ENCODE peak calls at places on chromosomes 12 and 14, in five cellular contexts. Y, V, T, D and E are unnamed samples.
A peak's percentile ranks its signal among the peaks of the same experiment; 100 is the strongest.

GRCh38 chr12:101459642-101460346 is 15.3 kb upstream of the SPIC start:
- DNase-seq in Y (no peak), V (no peak), T (no peak), D (peak; percentile 81), E (no peak)

GRCh38 chr14:103522028-103522581 is 525 bp downstream of the CKB start:
- DNase-seq in Y (no peak), V (no peak), T (peak; percentile 45), D (peak; percentile 75), E (no peak)

GRCh38 chr14:52279405-52279804 is 11.9 kb downstream of the PTGDR start:
- DNase-seq in Y (no peak), V (no peak), T (no peak), D (no peak), E (no peak)

GRCh38 chr12:91332305-91332704 is 149.7 kb upstream of the DCN start:
- DNase-seq in Y (no peak), V (no peak), T (no peak), D (no peak), E (no peak)

GRCh38 chr12:124788936-124789555 is 74.6 kb downstream of the SCARB1 start:
- DNase-seq in Y (no peak), V (no peak), T (no peak), D (no peak), E (no peak)

GRCh38 chr12:13981296-13981962 is at the start of gene GRIN2B:
- DNase-seq in Y (no peak), V (no peak), T (peak; percentile 16), D (peak; percentile 80), E (no peak)

GRCh38 chr12:91460457-91460856 is 277.8 kb upstream of the DCN start:
- DNase-seq in Y (no peak), V (no peak), T (no peak), D (no peak), E (no peak)

GRCh38 chr12:122981036-122981471 is 573 bp downstream of the ARL6IP4 start:
- DNase-seq in Y (no peak), V (no peak), T (no peak), D (peak; percentile 83), E (no peak)

GRCh38 chr12:28527631-28528249 is 337.5 kb downstream of the CCDC91 start:
- DNase-seq in Y (no peak), V (no peak), T (no peak), D (no peak), E (no peak)

GRCh38 chr12:24778486-24779304 is 170.2 kb downstream of the BCAT1 start:
- DNase-seq in Y (no peak), V (peak; percentile 66), T (peak; percentile 57), D (no peak), E (peak; percentile 20)

GRCh38 chr12:67925551-67925950 is 63.7 kb upstream of the IFNG-AS1 start:
- DNase-seq in Y (no peak), V (no peak), T (no peak), D (no peak), E (no peak)

GRCh38 chr12:67927231-67927630 is 62.0 kb upstream of the IFNG-AS1 start:
- DNase-seq in Y (no peak), V (no peak), T (no peak), D (no peak), E (no peak)

GRCh38 chr12:67927815-67928214 is 61.4 kb upstream of the IFNG-AS1 start:
- DNase-seq in Y (no peak), V (no peak), T (no peak), D (no peak), E (no peak)

GRCh38 chr12:67926063-67926462 is 63.2 kb upstream of the IFNG-AS1 start:
- DNase-seq in Y (no peak), V (no peak), T (no peak), D (no peak), E (no peak)

GRCh38 chr12:67925077-67925476 is 64.2 kb upstream of the IFNG-AS1 start:
- DNase-seq in Y (no peak), V (no peak), T (no peak), D (no peak), E (no peak)
- TF ChIP-seq CTCF in Y (no peak), V (no peak), T (no peak), D (no peak), E (no peak)

DNA sequence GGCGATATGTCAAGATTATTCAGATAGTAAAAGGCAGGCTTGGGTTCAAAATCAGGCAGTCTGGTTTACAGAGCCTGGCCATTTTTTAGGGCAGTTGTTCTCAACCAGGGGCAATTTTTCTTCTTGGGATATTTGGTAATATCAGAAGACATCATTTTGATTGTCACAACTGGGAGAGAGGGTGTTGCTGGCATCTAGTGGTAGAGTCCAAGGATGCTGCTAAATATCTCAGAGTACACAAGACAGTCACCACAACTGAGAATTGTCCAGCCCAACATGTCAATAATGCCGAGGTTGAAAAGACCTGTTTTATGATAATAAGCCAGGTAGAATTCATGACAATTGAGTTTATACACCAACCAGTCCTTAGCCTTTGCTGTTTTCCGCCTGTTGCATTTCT is 733.9 kb downstream of the NRXN3 start:
- DNase-seq in Y (no peak), V (no peak), T (no peak), D (no peak), E (no peak)
- TF ChIP-seq CTCF in Y (no peak), V (no peak), T (no peak), D (peak; percentile 28), E (no peak)

GRCh38 chr12:103965255-103965589 is 450 bp upstream of the TDG start:
- DNase-seq in Y (no peak), V (no peak), T (no peak), D (no peak), E (no peak)
- TF ChIP-seq CTCF in Y (no peak), V (no peak), T (no peak), D (no peak), E (no peak)

GRCh38 chr14:99430491-99430890 is 50.2 kb downstream of the SETD3 start:
- DNase-seq in Y (no peak), V (peak; percentile 28), T (peak; percentile 52), D (peak; percentile 86), E (peak; percentile 32)
- TF ChIP-seq CTCF in Y (no peak), V (peak; percentile 41), T (peak; percentile 73), D (peak; percentile 79), E (no peak)

DNA sequence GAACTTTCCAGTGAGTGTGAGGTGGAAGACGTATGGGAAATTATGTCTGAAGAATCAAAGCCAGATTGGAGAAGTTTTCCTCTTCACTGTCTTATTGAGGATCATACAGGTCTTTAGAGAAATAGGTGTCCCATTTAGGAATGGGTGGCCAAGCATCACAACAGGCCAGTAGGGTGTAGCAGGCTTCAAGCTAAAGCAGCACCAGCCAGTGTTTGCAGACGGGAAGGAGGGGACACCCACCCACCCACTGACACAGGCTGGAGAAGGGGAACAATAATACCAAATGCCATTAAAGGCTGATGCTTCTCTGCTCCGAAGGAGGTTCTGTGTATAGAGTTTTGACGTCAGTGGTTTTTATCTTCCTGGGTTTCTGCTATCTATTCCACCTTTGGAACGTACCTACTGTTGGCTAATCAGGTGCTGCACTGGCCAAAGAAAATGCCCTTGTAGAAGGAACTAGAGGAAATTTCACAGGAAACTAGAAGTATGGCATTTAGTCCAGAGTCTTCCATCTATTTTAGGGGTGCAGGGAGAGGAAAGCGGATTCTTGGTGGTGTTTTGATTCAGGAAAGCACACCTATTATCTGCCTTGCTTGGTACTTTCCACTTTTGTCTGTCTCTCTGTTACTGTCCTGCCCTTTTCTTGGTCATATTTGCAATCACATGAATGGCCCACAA is 1.9 kb downstream of the SRRM4 start:
- DNase-seq in Y (no peak), V (no peak), T (no peak), D (no peak), E (no peak)
- TF ChIP-seq CTCF in Y (no peak), V (no peak), T (no peak), D (peak; percentile 33), E (no peak)

DNA sequence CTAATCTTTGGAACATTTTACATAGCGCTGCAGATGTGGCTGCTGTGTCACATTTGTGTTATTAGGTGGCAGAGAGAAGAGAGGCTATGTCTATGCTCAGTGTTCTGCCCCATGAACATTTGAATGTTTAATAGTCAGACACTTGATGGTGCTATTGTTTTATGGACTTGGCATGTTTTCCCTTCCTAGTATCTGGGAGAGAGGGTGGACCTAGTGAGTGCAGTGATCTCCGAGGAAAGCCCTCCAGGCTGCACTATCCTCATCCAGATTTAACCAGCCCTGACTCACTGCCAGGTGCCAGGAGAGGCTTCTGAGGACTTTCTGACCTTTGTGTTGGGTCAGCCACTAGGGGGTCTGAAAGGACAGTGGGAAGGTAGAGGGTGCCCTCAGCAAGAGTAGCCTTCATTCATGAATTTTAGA is 24.3 kb downstream of the ZFC3H1 start:
- DNase-seq in Y (no peak), V (peak; percentile 26), T (no peak), D (peak; percentile 77), E (no peak)
- TF ChIP-seq CTCF in Y (no peak), V (peak; percentile 32), T (no peak), D (peak; percentile 66), E (peak; percentile 41)

GRCh38 chr12:71664411-71665108 is 459 bp downstream of the THAP2 start:
- DNase-seq in Y (no peak), V (no peak), T (no peak), D (no peak), E (no peak)

GRCh38 chr12:71662861-71663560 is 637 bp downstream of the ZFC3H1 start:
- DNase-seq in Y (peak; percentile 68), V (peak; percentile 69), T (peak; percentile 76), D (peak; percentile 89), E (peak; percentile 46)

GRCh38 chr12:71665109-71665476 is 992 bp downstream of the THAP2 start:
- DNase-seq in Y (no peak), V (no peak), T (no peak), D (no peak), E (no peak)

GRCh38 chr12:71663561-71664410 is at the start of the genes THAP2 and ZFC3H1:
- DNase-seq in Y (peak; percentile 96), V (peak; percentile 98), T (peak; percentile 94), D (peak; percentile 98), E (peak; percentile 92)

DNA sequence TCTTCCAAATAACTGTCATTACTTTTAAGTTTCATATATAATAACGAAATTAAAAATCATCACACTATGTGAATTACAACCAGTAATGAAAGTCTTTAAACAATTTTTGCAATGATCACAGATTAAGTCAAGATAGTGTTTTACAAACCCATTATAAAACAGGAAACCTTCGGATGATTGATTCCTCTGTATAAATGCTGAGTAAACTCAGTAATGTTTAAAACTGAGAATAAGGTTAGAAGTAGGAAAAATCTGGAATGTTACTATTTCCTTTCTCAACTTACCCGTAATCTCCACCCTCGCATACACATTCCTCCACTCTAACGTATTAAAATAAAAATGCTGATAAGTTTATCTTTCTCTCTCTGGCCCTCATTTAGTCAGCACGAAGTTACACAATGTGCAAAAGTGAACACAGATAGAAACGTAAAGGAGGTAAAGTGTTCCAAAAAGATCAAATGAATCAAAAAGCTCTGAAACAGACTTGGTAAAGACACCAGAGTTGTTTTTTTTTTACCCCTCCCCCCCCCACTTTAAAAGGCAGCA is 1.6 kb downstream of the ZFC3H1 start:
- DNase-seq in Y (no peak), V (no peak), T (no peak), D (no peak), E (no peak)
- TF ChIP-seq CTCF in Y (no peak), V (no peak), T (no peak), D (no peak), E (no peak)